ENCODE peak calls at places on chromosomes 12 and 14, in six cellular contexts. D is stimulated activated CD4-positive, alpha-beta T cell treated with anti-CD3 and anti-CD28 coated beads, Interleukin-15, amount 100 ng/mL, for 1 hour; F is AG10803; W is HuH-7.5; Z is type B pancreatic cell; U is AML-193. B is an unnamed sample.

GRCh38 chr12:15855646-15856045 is 26.5 kb upstream of the STRAP start:
- DNase-seq in Z (no peak), F (peak), W (no peak), D (no peak), U (no peak), B (no peak)

GRCh38 chr12:47192046-47192445 is 112.3 kb upstream of the AMIGO2 start:
- DNase-seq in Z (no peak), W (no peak), F (no peak), U (no peak), D (no peak), B (no peak)

GRCh38 chr12:47349102-47349769 is 269.5 kb upstream of the AMIGO2 start:
- DNase-seq in F (no peak), W (no peak), Z (no peak), U (no peak), D (no peak), B (no peak)

GRCh38 chr14:59427653-59428578 is 37.3 kb downstream of the GPR135 start:
- DNase-seq in Z (no peak), D (no peak), F (peak), U (no peak), W (no peak), B (no peak)

GRCh38 chr14:102903248-102903888 is 19.1 kb upstream of the AMN start:
- DNase-seq in U (no peak), F (no peak), W (no peak), Z (no peak), D (no peak), B (no peak)

GRCh38 chr14:69313176-69313575 is 53.2 kb downstream of the GALNT16 start:
- DNase-seq in Z (peak), D (no peak), F (no peak), U (no peak), W (no peak), B (no peak)

GRCh38 chr14:60178820-60179219 is 13.6 kb upstream of the DHRS7 start:
- DNase-seq in F (no peak), Z (no peak), D (no peak), W (no peak), U (no peak), B (no peak)

GRCh38 chr12:70365648-70366518 is at the start of gene KCNMB4:
- DNase-seq in U (no peak), W (peak), Z (peak), D (peak), F (peak), B (no peak)

GRCh38 chr12:107514887-107515445 is 170.6 kb upstream of the PWP1 start:
- DNase-seq in U (no peak), F (peak), W (no peak), D (no peak), Z (no peak), B (no peak)

GRCh38 chr12:93714382-93714781 is 37.2 kb downstream of the CRADD start:
- DNase-seq in Z (no peak), U (no peak), W (no peak), D (no peak), F (peak), B (no peak)

GRCh38 chr14:101619484-101619883 is 58.2 kb downstream of the DIO3 start:
- DNase-seq in U (no peak), D (no peak), W (no peak), Z (no peak), F (no peak), B (no peak)

GRCh38 chr12:3491938-3492867 is 1.2 kb downstream of the PRMT8 start:
- DNase-seq in D (no peak), W (peak), F (peak), U (no peak), Z (peak), B (peak)

GRCh38 chr14:102908766-102909455 is 13.6 kb upstream of the AMN start:
- DNase-seq in F (no peak), D (no peak), U (no peak), W (no peak), Z (no peak), B (no peak)

GRCh38 chr12:102526701-102527100 is 46.3 kb upstream of the IGF1 start:
- DNase-seq in U (no peak), F (peak), W (no peak), D (no peak), Z (no peak), B (no peak)

GRCh38 chr14:70896317-70896716 is 10.9 kb upstream of the PCNX1 start:
- DNase-seq in F (no peak), Z (no peak), U (no peak), D (no peak), W (no peak), B (no peak)

GRCh38 chr12:68222336-68222735 is 3.3 kb downstream of the IL26 start:
- DNase-seq in U (no peak), F (no peak), D (no peak), W (no peak), Z (no peak), B (no peak)

GRCh38 chr12:79618848-79619404 is 71.8 kb downstream of the PAWR start:
- DNase-seq in F (peak), D (no peak), Z (no peak), U (no peak), W (no peak), B (no peak)

GRCh38 chr14:100291305-100292075 is 14.8 kb downstream of the SLC25A29 start:
- DNase-seq in W (no peak), Z (no peak), U (no peak), F (no peak), D (no peak), B (peak)

GRCh38 chr12:92185052-92185451 is 39.4 kb upstream of the BTG1 start:
- DNase-seq in Z (no peak), U (no peak), W (no peak), F (no peak), D (no peak), B (no peak)

GRCh38 chr12:43318002-43318401 is 234.0 kb downstream of the ADAMTS20 start:
- DNase-seq in D (no peak), W (no peak), U (no peak), Z (no peak), F (no peak), B (no peak)

GRCh38 chr12:110627500-110628195 is 13.7 kb downstream of the TCTN1 start:
- DNase-seq in F (no peak), U (no peak), D (no peak), W (no peak), Z (no peak), B (no peak)

GRCh38 chr12:132529899-132530298 is 39.9 kb downstream of the FBRSL1 start:
- DNase-seq in F (no peak), Z (no peak), U (no peak), W (no peak), D (no peak), B (no peak)

GRCh38 chr14:103070263-103070885 is 13.0 kb upstream of the CDC42BPB start:
- DNase-seq in U (no peak), W (no peak), D (no peak), Z (no peak), F (no peak), B (no peak)

GRCh38 chr14:102683399-102684275 is 91.2 kb downstream of the RCOR1 start:
- DNase-seq in W (peak), D (no peak), Z (no peak), F (no peak), U (no peak), B (no peak)

GRCh38 chr14:77407158-77407557 is 16.2 kb downstream of the NOXRED1 start:
- DNase-seq in D (no peak), W (no peak), U (peak), F (no peak), Z (no peak), B (no peak)

GRCh38 chr14:61438860-61439765 is 117.7 kb downstream of the PRKCH start:
- DNase-seq in U (peak), D (no peak), F (peak), W (no peak), Z (no peak), B (no peak)